ENCODE peak calls at places on chromosomes 1 and 21, in ten cellular contexts. One of them, this sample, is unnamed.

GRCh38 chr1:97674517-97674916 is 246.3 kb downstream of the DPYD start:
- DNase-seq in GM23248: no peak
- DNase-seq in naive thymus-derived CD4-positive, alpha-beta T cell: no peak
- DNase-seq in kidney epithelial cell: no peak
- DNase-seq in heart right ventricle: no peak
- DNase-seq in astrocyte: no peak
- DNase-seq in brain microvascular endothelial cell: no peak
- DNase-seq in heart left ventricle: no peak
- DNase-seq in uterus: no peak
- DNase-seq in aorta: no peak
- DNase-seq in this sample: no peak

GRCh38 chr1:221035680-221036153 is 156.5 kb downstream of the HLX start:
- DNase-seq in heart right ventricle: no peak
- DNase-seq in naive thymus-derived CD4-positive, alpha-beta T cell: no peak
- DNase-seq in brain microvascular endothelial cell: peak; percentile 45
- DNase-seq in GM23248: peak; percentile 89
- DNase-seq in heart left ventricle: no peak
- DNase-seq in aorta: no peak
- DNase-seq in kidney epithelial cell: no peak
- DNase-seq in uterus: no peak
- DNase-seq in astrocyte: peak; percentile 63
- DNase-seq in this sample: no peak

GRCh38 chr21:37580690-37581089 is 214.1 kb downstream of the DYRK1A start:
- DNase-seq in heart left ventricle: no peak
- DNase-seq in brain microvascular endothelial cell: no peak
- DNase-seq in naive thymus-derived CD4-positive, alpha-beta T cell: no peak
- DNase-seq in kidney epithelial cell: no peak
- DNase-seq in astrocyte: no peak
- DNase-seq in aorta: no peak
- DNase-seq in GM23248: no peak
- DNase-seq in uterus: no peak
- DNase-seq in heart right ventricle: no peak
- DNase-seq in this sample: no peak

GRCh38 chr1:104979651-104980050 is 1230.0 kb downstream of the AMY1C start:
- DNase-seq in aorta: no peak
- DNase-seq in brain microvascular endothelial cell: no peak
- DNase-seq in heart left ventricle: no peak
- DNase-seq in uterus: no peak
- DNase-seq in naive thymus-derived CD4-positive, alpha-beta T cell: no peak
- DNase-seq in astrocyte: no peak
- DNase-seq in heart right ventricle: no peak
- DNase-seq in kidney epithelial cell: no peak
- DNase-seq in GM23248: no peak
- DNase-seq in this sample: no peak

GRCh38 chr21:44657635-44658183 is at the start of gene KRTAP12-3:
- DNase-seq in heart right ventricle: no peak
- DNase-seq in GM23248: no peak
- DNase-seq in aorta: no peak
- DNase-seq in naive thymus-derived CD4-positive, alpha-beta T cell: peak; percentile 91
- DNase-seq in heart left ventricle: no peak
- DNase-seq in brain microvascular endothelial cell: no peak
- DNase-seq in uterus: no peak
- DNase-seq in kidney epithelial cell: no peak
- DNase-seq in astrocyte: no peak
- DNase-seq in this sample: no peak

GRCh38 chr1:168726311-168726710 is 2.7 kb downstream of the DPT start:
- DNase-seq in heart left ventricle: no peak
- DNase-seq in naive thymus-derived CD4-positive, alpha-beta T cell: no peak
- DNase-seq in uterus: no peak
- DNase-seq in heart right ventricle: no peak
- DNase-seq in kidney epithelial cell: no peak
- DNase-seq in astrocyte: no peak
- DNase-seq in GM23248: peak; percentile 46
- DNase-seq in brain microvascular endothelial cell: no peak
- DNase-seq in aorta: no peak
- DNase-seq in this sample: no peak

GRCh38 chr1:245234217-245235120 is 79.7 kb downstream of the KIF26B start:
- DNase-seq in kidney epithelial cell: no peak
- DNase-seq in heart left ventricle: no peak
- DNase-seq in GM23248: no peak
- DNase-seq in aorta: no peak
- DNase-seq in brain microvascular endothelial cell: peak; percentile 1
- DNase-seq in naive thymus-derived CD4-positive, alpha-beta T cell: no peak
- DNase-seq in heart right ventricle: no peak
- DNase-seq in uterus: no peak
- DNase-seq in astrocyte: peak; percentile 10
- DNase-seq in this sample: no peak

GRCh38 chr1:169196566-169196965 is 90.1 kb downstream of the ATP1B1 start:
- DNase-seq in GM23248: no peak
- DNase-seq in uterus: no peak
- DNase-seq in heart right ventricle: no peak
- DNase-seq in astrocyte: peak; percentile 6
- DNase-seq in aorta: no peak
- DNase-seq in heart left ventricle: no peak
- DNase-seq in kidney epithelial cell: no peak
- DNase-seq in brain microvascular endothelial cell: no peak
- DNase-seq in naive thymus-derived CD4-positive, alpha-beta T cell: no peak
- DNase-seq in this sample: no peak

GRCh38 chr21:25907573-25908275 is 173.0 kb downstream of the GABPA start:
- DNase-seq in naive thymus-derived CD4-positive, alpha-beta T cell: no peak
- DNase-seq in heart right ventricle: no peak
- DNase-seq in astrocyte: no peak
- DNase-seq in aorta: no peak
- DNase-seq in GM23248: no peak
- DNase-seq in uterus: no peak
- DNase-seq in brain microvascular endothelial cell: no peak
- DNase-seq in heart left ventricle: no peak
- DNase-seq in kidney epithelial cell: no peak
- DNase-seq in this sample: no peak

GRCh38 chr1:185155600-185156320 is 993 bp downstream of the TRMT1L start:
- DNase-seq in kidney epithelial cell: no peak
- DNase-seq in naive thymus-derived CD4-positive, alpha-beta T cell: peak; percentile 46
- DNase-seq in heart right ventricle: no peak
- DNase-seq in uterus: no peak
- DNase-seq in brain microvascular endothelial cell: peak; percentile 8
- DNase-seq in heart left ventricle: no peak
- DNase-seq in GM23248: peak; percentile 86
- DNase-seq in astrocyte: peak; percentile 62
- DNase-seq in aorta: no peak
- DNase-seq in this sample: no peak

GRCh38 chr1:227343727-227344551 is 25.6 kb upstream of the CDC42BPA start:
- DNase-seq in GM23248: peak; percentile 94
- DNase-seq in aorta: no peak
- DNase-seq in uterus: no peak
- DNase-seq in heart left ventricle: no peak
- DNase-seq in kidney epithelial cell: no peak
- DNase-seq in heart right ventricle: no peak
- DNase-seq in naive thymus-derived CD4-positive, alpha-beta T cell: no peak
- DNase-seq in astrocyte: peak; percentile 79
- DNase-seq in brain microvascular endothelial cell: peak; percentile 57
- DNase-seq in this sample: no peak

GRCh38 chr1:201142011-201142853 is 12.0 kb downstream of the TMEM9 start:
- DNase-seq in brain microvascular endothelial cell: no peak
- DNase-seq in kidney epithelial cell: no peak
- DNase-seq in astrocyte: no peak
- DNase-seq in aorta: peak; percentile 76
- DNase-seq in GM23248: no peak
- DNase-seq in heart right ventricle: peak; percentile 65
- DNase-seq in heart left ventricle: peak; percentile 73
- DNase-seq in uterus: no peak
- DNase-seq in naive thymus-derived CD4-positive, alpha-beta T cell: no peak
- DNase-seq in this sample: no peak

GRCh38 chr1:238252033-238252802 is 361.5 kb upstream of the ZP4 start:
- DNase-seq in brain microvascular endothelial cell: peak; percentile 75
- DNase-seq in naive thymus-derived CD4-positive, alpha-beta T cell: no peak
- DNase-seq in kidney epithelial cell: peak; percentile 21
- DNase-seq in uterus: peak; percentile 14
- DNase-seq in aorta: no peak
- DNase-seq in astrocyte: peak; percentile 43
- DNase-seq in GM23248: peak; percentile 56
- DNase-seq in heart left ventricle: peak; percentile 40
- DNase-seq in heart right ventricle: peak; percentile 15
- DNase-seq in this sample: no peak

GRCh38 chr1:63487336-63488065 is 35.5 kb downstream of the ITGB3BP start:
- DNase-seq in kidney epithelial cell: no peak
- DNase-seq in heart right ventricle: no peak
- DNase-seq in heart left ventricle: no peak
- DNase-seq in aorta: no peak
- DNase-seq in GM23248: no peak
- DNase-seq in astrocyte: peak; percentile 25
- DNase-seq in naive thymus-derived CD4-positive, alpha-beta T cell: no peak
- DNase-seq in uterus: no peak
- DNase-seq in brain microvascular endothelial cell: peak; percentile 85
- DNase-seq in this sample: no peak

GRCh38 chr1:108482708-108483107 is 32.6 kb downstream of the NBPF6 start:
- DNase-seq in kidney epithelial cell: no peak
- DNase-seq in GM23248: no peak
- DNase-seq in uterus: no peak
- DNase-seq in heart right ventricle: no peak
- DNase-seq in brain microvascular endothelial cell: no peak
- DNase-seq in heart left ventricle: no peak
- DNase-seq in astrocyte: no peak
- DNase-seq in naive thymus-derived CD4-positive, alpha-beta T cell: no peak
- DNase-seq in aorta: no peak
- DNase-seq in this sample: no peak

GRCh38 chr1:211698161-211699026 is 23.0 kb upstream of the NEK2 start:
- DNase-seq in brain microvascular endothelial cell: peak; percentile 54
- DNase-seq in astrocyte: peak; percentile 29
- DNase-seq in naive thymus-derived CD4-positive, alpha-beta T cell: peak; percentile 68
- DNase-seq in GM23248: peak; percentile 68
- DNase-seq in heart right ventricle: peak; percentile 80
- DNase-seq in aorta: peak; percentile 90
- DNase-seq in kidney epithelial cell: peak; percentile 25
- DNase-seq in heart left ventricle: peak; percentile 76
- DNase-seq in uterus: peak; percentile 21
- DNase-seq in this sample: no peak

GRCh38 chr1:246147471-246148461 is 359.3 kb downstream of the SMYD3 start:
- DNase-seq in GM23248: no peak
- DNase-seq in astrocyte: no peak
- DNase-seq in kidney epithelial cell: no peak
- DNase-seq in uterus: no peak
- DNase-seq in aorta: no peak
- DNase-seq in heart left ventricle: no peak
- DNase-seq in heart right ventricle: no peak
- DNase-seq in brain microvascular endothelial cell: no peak
- DNase-seq in naive thymus-derived CD4-positive, alpha-beta T cell: no peak
- DNase-seq in this sample: no peak

DNA sequence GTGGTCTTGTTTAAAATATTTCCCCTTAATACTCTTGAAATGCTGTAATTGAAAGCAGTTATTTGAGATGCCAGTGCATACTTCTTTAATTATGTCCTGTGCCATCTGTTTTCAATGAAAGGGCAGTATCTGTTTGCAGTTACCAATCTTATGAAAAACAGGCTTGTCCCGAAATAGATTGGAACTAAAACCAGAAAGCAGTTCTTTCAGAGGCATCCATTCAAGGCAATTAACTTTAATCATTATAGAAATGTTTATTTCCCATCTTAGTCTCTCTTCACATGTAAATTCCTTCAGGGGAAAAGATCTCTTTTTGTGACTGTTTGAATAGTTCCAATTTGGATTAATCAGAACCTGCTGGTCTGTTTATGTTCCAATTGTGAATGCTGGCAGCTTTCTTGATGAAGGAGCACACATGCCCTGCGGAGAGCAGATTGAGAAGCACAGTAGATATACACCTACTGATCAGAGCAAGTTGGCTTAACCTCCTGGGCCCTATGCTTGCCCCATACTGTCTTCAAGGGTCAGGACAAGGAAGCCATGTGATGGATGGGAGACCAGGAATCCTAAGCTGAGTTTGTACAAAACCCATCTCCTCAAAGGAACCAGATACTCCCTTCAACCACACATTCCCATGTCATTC is 41.6 kb upstream of the MROH9 start:
- DNase-seq in heart right ventricle: no peak
- DNase-seq in brain microvascular endothelial cell: no peak
- DNase-seq in aorta: no peak
- DNase-seq in astrocyte: no peak
- DNase-seq in naive thymus-derived CD4-positive, alpha-beta T cell: no peak
- DNase-seq in kidney epithelial cell: no peak
- DNase-seq in uterus: no peak
- DNase-seq in heart left ventricle: no peak
- DNase-seq in GM23248: peak; percentile 50
- DNase-seq in this sample: no peak
- H3K36me3 ChIP-seq in heart right ventricle: no peaks in the 10 kb centered on the region
- H3K36me3 ChIP-seq in brain microvascular endothelial cell: no peaks in the 10 kb centered on the region
- H3K36me3 ChIP-seq in aorta: no peaks in the 10 kb centered on the region
- H3K36me3 ChIP-seq in astrocyte: no peaks in the 10 kb centered on the region
- H3K36me3 ChIP-seq in naive thymus-derived CD4-positive, alpha-beta T cell: no peaks in the 10 kb centered on the region
- H3K36me3 ChIP-seq in kidney epithelial cell: no peaks in the 10 kb centered on the region
- H3K36me3 ChIP-seq in uterus: no peaks in the 10 kb centered on the region
- H3K36me3 ChIP-seq in heart left ventricle: no peaks in the 10 kb centered on the region
- H3K36me3 ChIP-seq in GM23248: no peaks in the 10 kb centered on the region
- H3K36me3 ChIP-seq in this sample: no peaks in the 10 kb centered on the region

GRCh38 chr1:203548917-203549708 is 55.2 kb downstream of the OPTC start:
- DNase-seq in brain microvascular endothelial cell: no peak
- DNase-seq in GM23248: no peak
- DNase-seq in kidney epithelial cell: no peak
- DNase-seq in heart right ventricle: no peak
- DNase-seq in astrocyte: no peak
- DNase-seq in naive thymus-derived CD4-positive, alpha-beta T cell: no peak
- DNase-seq in heart left ventricle: no peak
- DNase-seq in uterus: no peak
- DNase-seq in aorta: no peak
- DNase-seq in this sample: no peak
- H3K4me3 ChIP-seq in brain microvascular endothelial cell: no peak overlapping the region
- H3K4me3 ChIP-seq in GM23248: no peak overlapping the region
- H3K4me3 ChIP-seq in kidney epithelial cell: no peak overlapping the region
- H3K4me3 ChIP-seq in heart right ventricle: no peak overlapping the region
- H3K4me3 ChIP-seq in astrocyte: no peak overlapping the region
- H3K4me3 ChIP-seq in naive thymus-derived CD4-positive, alpha-beta T cell: no peak overlapping the region
- H3K4me3 ChIP-seq in heart left ventricle: no peak overlapping the region
- H3K4me3 ChIP-seq in uterus: no peak overlapping the region
- H3K4me3 ChIP-seq in aorta: no peak overlapping the region
- H3K4me3 ChIP-seq in this sample: no peak overlapping the region

DNA sequence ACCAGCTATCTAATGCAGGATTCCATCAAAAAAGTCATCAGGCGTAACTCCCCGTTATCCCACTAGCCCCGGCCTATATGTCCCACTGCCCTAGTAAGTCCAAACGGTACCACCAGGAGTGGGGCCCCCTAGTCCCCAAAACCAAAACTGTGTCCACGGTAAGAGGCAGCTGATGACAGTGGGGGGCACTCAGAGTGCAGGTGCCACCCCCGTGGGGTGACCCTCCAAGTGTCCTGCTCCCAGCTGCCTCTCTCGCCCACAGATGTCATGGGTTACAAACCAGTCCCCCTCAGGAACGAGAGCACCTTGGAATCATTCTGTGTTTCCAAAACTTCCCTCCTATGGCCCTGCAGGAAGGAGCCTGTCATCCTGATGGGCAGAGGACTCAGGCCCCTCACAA is 10.9 kb upstream of the AURKAIP1 start:
- DNase-seq in astrocyte: no peak
- DNase-seq in heart left ventricle: no peak
- DNase-seq in kidney epithelial cell: no peak
- DNase-seq in heart right ventricle: no peak
- DNase-seq in uterus: no peak
- DNase-seq in aorta: no peak
- DNase-seq in brain microvascular endothelial cell: no peak
- DNase-seq in naive thymus-derived CD4-positive, alpha-beta T cell: no peak
- DNase-seq in GM23248: no peak
- DNase-seq in this sample: no peak
- H3K36me3 ChIP-seq in astrocyte: peaks cover 35% of the 10 kb centered on the region
- H3K36me3 ChIP-seq in heart left ventricle: peaks cover 64% of the 10 kb centered on the region
- H3K36me3 ChIP-seq in kidney epithelial cell: peaks cover 5% of the 10 kb centered on the region
- H3K36me3 ChIP-seq in heart right ventricle: peaks cover 22% of the 10 kb centered on the region
- H3K36me3 ChIP-seq in uterus: no peaks in the 10 kb centered on the region
- H3K36me3 ChIP-seq in aorta: peaks cover 3% of the 10 kb centered on the region
- H3K36me3 ChIP-seq in brain microvascular endothelial cell: peaks cover 61% of the 10 kb centered on the region
- H3K36me3 ChIP-seq in naive thymus-derived CD4-positive, alpha-beta T cell: peaks cover 31% of the 10 kb centered on the region
- H3K36me3 ChIP-seq in GM23248: peaks cover 43% of the 10 kb centered on the region
- H3K36me3 ChIP-seq in this sample: peaks cover 74% of the 10 kb centered on the region

GRCh38 chr21:34891610-34891943 is 157.5 kb downstream of the RUNX1 start:
- DNase-seq in astrocyte: no peak
- DNase-seq in aorta: no peak
- DNase-seq in GM23248: no peak
- DNase-seq in heart right ventricle: no peak
- DNase-seq in heart left ventricle: no peak
- DNase-seq in uterus: no peak
- DNase-seq in brain microvascular endothelial cell: no peak
- DNase-seq in kidney epithelial cell: no peak
- DNase-seq in naive thymus-derived CD4-positive, alpha-beta T cell: no peak
- DNase-seq in this sample: no peak
- H3K4me3 ChIP-seq in astrocyte: peak overlapping the region; percentile 95
- H3K4me3 ChIP-seq in aorta: no peak overlapping the region
- H3K4me3 ChIP-seq in GM23248: peak overlapping the region; percentile 97
- H3K4me3 ChIP-seq in heart right ventricle: no peak overlapping the region
- H3K4me3 ChIP-seq in heart left ventricle: peak overlapping the region; percentile 78
- H3K4me3 ChIP-seq in uterus: no peak overlapping the region
- H3K4me3 ChIP-seq in brain microvascular endothelial cell: peak overlapping the region; percentile 60
- H3K4me3 ChIP-seq in kidney epithelial cell: peak overlapping the region; percentile 41
- H3K4me3 ChIP-seq in naive thymus-derived CD4-positive, alpha-beta T cell: no peak overlapping the region
- H3K4me3 ChIP-seq in this sample: peak overlapping the region; percentile 68